ENCODE peak calls at places on chromosomes 6 and 20, in seven cellular contexts. Y, W, R, U, M, I and J are unnamed samples.

GRCh38 chr6:119880840-119881239 is 531.3 kb upstream of the MAN1A1 start:
- DNase-seq in Y (no peak), W (no peak), R (no peak), U (no peak), M (no peak), I (no peak), J (no peak)

GRCh38 chr6:33886673-33887144 is 82.9 kb upstream of the MLN start:
- DNase-seq in Y (no peak), W (no peak), R (no peak), U (peak; percentile 21), M (peak; percentile 83), I (no peak), J (peak; percentile 71)

GRCh38 chr6:53673138-53673801 is 7.7 kb upstream of the KLHL31 start:
- DNase-seq in Y (no peak), W (no peak), R (peak; percentile 60), U (peak; percentile 86), M (no peak), I (no peak), J (peak; percentile 28)

GRCh38 chr6:155219858-155220301 is 43.9 kb upstream of the CLDN20 start:
- DNase-seq in Y (no peak), W (no peak), R (no peak), U (peak; percentile 20), M (no peak), I (no peak), J (no peak)

GRCh38 chr6:12294851-12295536 is 4.8 kb downstream of the EDN1 start:
- DNase-seq in Y (no peak), W (no peak), R (no peak), U (peak; percentile 37), M (no peak), I (no peak), J (no peak)

GRCh38 chr6:56266011-56266410 is 18.6 kb upstream of the COL21A1 start:
- DNase-seq in Y (no peak), W (no peak), R (no peak), U (no peak), M (no peak), I (no peak), J (no peak)

GRCh38 chr6:169618526-169619490 is 83.0 kb downstream of the WDR27 start:
- DNase-seq in Y (no peak), W (no peak), R (no peak), U (no peak), M (no peak), I (no peak), J (no peak)

GRCh38 chr6:89242574-89243330 is 25.6 kb upstream of the GABRR1 start:
- DNase-seq in Y (no peak), W (no peak), R (peak; percentile 59), U (peak; percentile 60), M (no peak), I (no peak), J (peak; percentile 37)

GRCh38 chr20:3925899-3926638 is 36.9 kb downstream of the PANK2 start:
- DNase-seq in Y (no peak), W (no peak), R (no peak), U (no peak), M (no peak), I (no peak), J (no peak)

GRCh38 chr20:62780204-62780603 is 16.1 kb upstream of the MRGBP start:
- DNase-seq in Y (no peak), W (no peak), R (no peak), U (no peak), M (no peak), I (no peak), J (no peak)

GRCh38 chr6:56364482-56365313 is 117.3 kb upstream of the COL21A1 start:
- DNase-seq in Y (no peak), W (no peak), R (no peak), U (peak; percentile 48), M (no peak), I (no peak), J (no peak)

GRCh38 chr6:96002912-96003311 is 12.9 kb upstream of the FUT9 start:
- DNase-seq in Y (no peak), W (no peak), R (no peak), U (no peak), M (no peak), I (no peak), J (no peak)

GRCh38 chr6:69894578-69895347 is 28.4 kb downstream of the COL19A1 start:
- DNase-seq in Y (no peak), W (no peak), R (no peak), U (no peak), M (no peak), I (no peak), J (no peak)

GRCh38 chr6:18388942-18389341 is 1.8 kb downstream of the RNF144B start:
- DNase-seq in Y (no peak), W (no peak), R (peak; percentile 5), U (peak; percentile 61), M (no peak), I (no peak), J (no peak)

GRCh38 chr6:121649951-121650350 is 214.5 kb downstream of the GJA1 start:
- DNase-seq in Y (no peak), W (no peak), R (no peak), U (no peak), M (no peak), I (no peak), J (no peak)

GRCh38 chr6:50724381-50725124 is 11.2 kb downstream of the TFAP2D start:
- DNase-seq in Y (no peak), W (no peak), R (no peak), U (no peak), M (no peak), I (no peak), J (no peak)

GRCh38 chr6:168678177-168678576 is 237.2 kb downstream of the SMOC2 start:
- DNase-seq in Y (no peak), W (no peak), R (no peak), U (no peak), M (no peak), I (no peak), J (no peak)

GRCh38 chr20:44398303-44398702 is 42.8 kb downstream of the HNF4A start:
- DNase-seq in Y (no peak), W (no peak), R (peak; percentile 88), U (no peak), M (no peak), I (no peak), J (peak; percentile 65)

GRCh38 chr6:35392111-35392702 is 49.8 kb downstream of the PPARD start:
- DNase-seq in Y (no peak), W (no peak), R (no peak), U (no peak), M (no peak), I (peak; percentile 95), J (no peak)

GRCh38 chr20:12984863-12985262 is 23.9 kb upstream of the SPTLC3 start:
- DNase-seq in Y (no peak), W (no peak), R (no peak), U (no peak), M (no peak), I (no peak), J (no peak)

GRCh38 chr6:143579703-143580102 is 68.2 kb upstream of the FUCA2 start:
- DNase-seq in Y (no peak), W (no peak), R (no peak), U (peak; percentile 80), M (peak; percentile 87), I (no peak), J (peak; percentile 58)

GRCh38 chr6:1404066-1404712 is 14.8 kb downstream of the FOXF2 start:
- DNase-seq in Y (no peak), W (no peak), R (no peak), U (no peak), M (peak; percentile 53), I (peak; percentile 17), J (no peak)

DNA sequence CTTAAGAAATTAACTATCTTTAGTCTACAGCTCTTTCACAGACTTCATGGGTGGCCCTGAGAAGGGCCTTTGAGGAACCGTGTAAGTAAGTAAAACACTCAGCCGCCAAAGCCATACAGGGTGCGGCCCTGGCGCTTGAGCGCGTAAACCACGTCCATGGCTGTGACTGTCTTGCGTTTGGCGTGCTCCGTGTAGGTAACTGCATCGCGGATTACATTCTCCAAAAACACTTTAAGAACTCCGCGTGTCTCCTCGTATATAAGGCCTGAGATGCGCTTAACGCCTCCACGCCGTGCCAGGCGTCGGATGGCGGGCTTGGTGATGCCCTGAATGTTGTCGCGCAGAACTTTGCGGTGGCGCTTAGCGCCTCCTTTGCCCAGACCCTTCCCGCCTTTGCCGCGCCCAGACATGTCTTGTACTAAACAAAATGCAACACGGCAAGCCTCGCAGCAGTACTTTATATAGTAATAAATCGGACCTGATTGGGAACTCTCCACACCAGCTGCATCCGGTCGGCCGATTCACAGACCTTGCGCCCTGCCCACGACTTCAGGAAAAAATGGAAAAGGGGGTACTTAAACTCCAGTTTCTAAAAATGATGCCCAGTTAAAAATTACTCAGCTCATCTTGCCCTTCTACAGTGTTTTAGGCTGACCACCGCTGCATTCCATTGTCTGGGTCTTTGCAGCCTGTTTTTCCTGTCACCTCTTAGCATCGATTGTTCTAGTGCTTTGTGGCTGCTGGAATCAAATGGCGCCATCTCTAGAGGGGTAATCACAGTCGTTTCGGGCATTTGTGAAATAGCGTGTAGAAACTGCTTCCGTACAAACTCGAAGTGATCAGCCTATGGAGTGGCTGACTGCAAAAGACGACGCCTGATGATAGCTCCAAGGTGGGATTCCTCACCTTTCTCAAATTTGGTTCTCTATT is 38.8 kb downstream of the OR2B2 start:
- DNase-seq in Y (no peak), W (no peak), R (peak; percentile 83), U (peak; percentile 89), M (no peak), I (peak; percentile 68), J (no peak)
- TF ChIP-seq POLR2A in Y (no peak), W (no peak), R (peak; percentile 65), U (peak; percentile 99), M (peak; percentile 25), I (no peak), J (peak; percentile 56)

GRCh38 chr6:36609582-36609981 is 15.4 kb downstream of the SRSF3 start:
- DNase-seq in Y (no peak), W (no peak), R (no peak), U (no peak), M (peak; percentile 30), I (no peak), J (no peak)
- TF ChIP-seq POLR2A in Y (peak; percentile 6), W (no peak), R (no peak), U (peak; percentile 2), M (no peak), I (no peak), J (no peak)

GRCh38 chr6:83609248-83609647 is 96.9 kb downstream of the PRSS35 start:
- DNase-seq in Y (no peak), W (no peak), R (no peak), U (no peak), M (no peak), I (no peak), J (no peak)

GRCh38 chr6:83615025-83615999 is 93.6 kb downstream of the SNAP91 start:
- DNase-seq in Y (peak; percentile 31), W (no peak), R (peak; percentile 36), U (peak; percentile 63), M (no peak), I (no peak), J (peak; percentile 5)

DNA sequence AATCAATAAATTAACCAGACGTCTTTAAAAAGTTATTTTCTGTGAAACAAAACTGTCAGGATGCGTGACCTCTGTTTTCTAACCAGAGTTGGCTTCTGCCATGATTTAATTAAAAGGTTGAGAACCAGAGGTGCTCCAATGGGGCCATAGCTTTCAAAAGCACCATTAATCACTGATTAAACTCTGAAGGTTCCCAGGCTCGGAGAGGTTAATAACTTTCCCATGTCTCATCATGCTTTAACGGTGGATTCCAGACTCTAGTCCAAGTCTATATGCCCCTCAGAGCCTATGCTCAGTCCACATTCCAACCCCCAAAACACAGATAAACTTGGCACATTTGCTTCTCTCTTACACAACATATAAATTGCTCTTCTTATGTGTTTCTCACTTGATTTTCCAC is 95.5 kb downstream of the SNAP91 start:
- DNase-seq in Y (no peak), W (no peak), R (no peak), U (no peak), M (no peak), I (no peak), J (no peak)
- TF ChIP-seq POLR2A in Y (no peak), W (no peak), R (no peak), U (no peak), M (no peak), I (no peak), J (no peak)

GRCh38 chr6:27188206-27188884 is 59.2 kb upstream of the PRSS16 start:
- DNase-seq in Y (peak; percentile 67), W (no peak), R (peak; percentile 58), U (peak; percentile 73), M (peak; percentile 76), I (peak; percentile 48), J (no peak)
- TF ChIP-seq POLR2A in Y (peak; percentile 89), W (no peak), R (no peak), U (no peak), M (peak; percentile 31), I (no peak), J (no peak)